ENCODE peak calls at places on chromosomes 7 and 10, in six cellular contexts. J is GM23248, N is K562, E is mammary epithelial cell, S is PC-9, X is psoas muscle. F is an unnamed sample.

GRCh38 chr10:22475857-22476600 is 130.7 kb downstream of the SPAG6 start:
- DNase-seq in J (peak), N (no peak), E (no peak), S (no peak), X (no peak), F (no peak)

GRCh38 chr7:44572771-44573170 is 937 bp downstream of the DDX56 start:
- DNase-seq in J (peak), N (no peak), E (no peak), S (no peak), X (no peak), F (no peak)

GRCh38 chr10:95236068-95236903 is 42.2 kb downstream of the ACSM6 start:
- DNase-seq in J (peak), N (no peak), E (peak), S (peak), X (no peak), F (no peak)

GRCh38 chr10:44913312-44914079 is 2.4 kb downstream of the TMEM72 start:
- DNase-seq in J (no peak), N (peak), E (no peak), S (no peak), X (no peak), F (no peak)

GRCh38 chr7:155467846-155468821 is 10.2 kb downstream of the EN2 start:
- DNase-seq in J (no peak), N (no peak), E (no peak), S (no peak), X (no peak), F (no peak)

GRCh38 chr10:3622845-3623621 is 162.0 kb downstream of the KLF6 start:
- DNase-seq in J (no peak), N (no peak), E (no peak), S (peak), X (no peak), F (no peak)

GRCh38 chr10:93383562-93383981 is 98.6 kb downstream of the MYOF start:
- DNase-seq in J (peak), N (no peak), E (peak), S (no peak), X (no peak), F (no peak)

GRCh38 chr7:131773413-131773812 is 217.0 kb upstream of the PODXL start:
- DNase-seq in J (no peak), N (no peak), E (no peak), S (no peak), X (no peak), F (no peak)

GRCh38 chr7:125033506-125033905 is 103.9 kb upstream of the POT1 start:
- DNase-seq in J (no peak), N (no peak), E (no peak), S (no peak), X (no peak), F (no peak)

GRCh38 chr7:112882022-112882421 is 91.8 kb upstream of the TMEM168 start:
- DNase-seq in J (no peak), N (no peak), E (no peak), S (no peak), X (no peak), F (no peak)

GRCh38 chr7:25026156-25026555 is 46.2 kb upstream of the OSBPL3 start:
- DNase-seq in J (no peak), N (no peak), E (no peak), S (no peak), X (no peak), F (no peak)

DNA sequence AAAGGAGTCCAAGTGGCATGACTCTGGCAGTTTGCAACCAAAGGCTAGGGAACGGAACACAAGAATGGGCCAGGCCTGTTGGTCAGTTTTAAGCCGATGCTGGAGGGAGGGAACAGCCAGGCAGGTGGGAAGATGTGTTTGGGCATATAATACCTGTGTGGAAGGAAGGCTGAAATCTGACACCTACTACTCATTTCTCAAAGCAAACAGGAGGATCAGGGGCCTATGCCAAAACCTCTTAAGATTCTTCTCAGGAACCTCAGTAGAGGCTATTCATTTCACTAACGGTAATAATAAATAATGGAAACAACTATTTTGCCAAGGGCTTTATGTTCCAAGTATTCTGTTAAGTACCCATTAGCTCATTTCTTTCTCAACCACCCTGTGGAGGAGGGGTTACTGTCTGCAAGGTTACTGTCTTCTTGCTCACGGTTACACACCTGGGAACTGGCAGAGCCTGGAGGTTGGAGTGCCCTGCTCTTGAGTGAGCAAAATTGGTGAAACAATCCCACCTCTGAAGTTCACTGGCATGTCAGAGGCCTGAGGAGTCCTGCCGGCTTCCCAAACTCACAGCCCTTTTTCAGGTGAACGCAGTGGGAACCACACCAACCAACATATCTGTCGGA is 35.5 kb downstream of the GOT1 start:
- DNase-seq in J (no peak), N (no peak), E (peak), S (no peak), X (no peak), F (peak)
- H3K27ac ChIP-seq in J (peak), N (no peak), E (peak), S (peak), X (peak), F (no peak)

GRCh38 chr7:135164357-135165021 is 6.0 kb downstream of the CYREN start:
- DNase-seq in J (peak), N (peak), E (no peak), S (no peak), X (peak), F (no peak)
- H3K27ac ChIP-seq in J (no peak), N (no peak), E (no peak), S (no peak), X (peak), F (peak)

DNA sequence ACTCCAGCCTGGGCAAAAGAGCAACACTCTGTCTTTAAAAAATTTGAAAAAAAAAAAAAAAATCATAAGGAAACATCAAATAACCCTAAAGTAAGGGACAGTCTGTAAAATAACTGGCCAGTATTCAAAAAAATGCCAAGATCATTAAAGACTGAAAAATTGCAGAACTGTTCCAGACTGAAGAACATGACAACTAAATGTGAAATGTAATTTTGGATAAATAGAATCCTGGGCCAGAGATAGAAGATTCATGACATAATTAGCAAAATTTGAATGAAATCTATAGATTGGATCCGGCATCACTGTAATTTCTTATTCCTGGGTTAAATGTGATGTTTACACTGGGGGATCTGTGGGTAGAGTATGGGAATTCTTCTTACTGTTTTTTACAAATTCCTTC is 3.0 kb downstream of the PSPH start:
- DNase-seq in J (no peak), N (no peak), E (no peak), S (no peak), X (no peak), F (no peak)
- H3K27ac ChIP-seq in J (no peak), N (no peak), E (no peak), S (no peak), X (no peak), F (no peak)

DNA sequence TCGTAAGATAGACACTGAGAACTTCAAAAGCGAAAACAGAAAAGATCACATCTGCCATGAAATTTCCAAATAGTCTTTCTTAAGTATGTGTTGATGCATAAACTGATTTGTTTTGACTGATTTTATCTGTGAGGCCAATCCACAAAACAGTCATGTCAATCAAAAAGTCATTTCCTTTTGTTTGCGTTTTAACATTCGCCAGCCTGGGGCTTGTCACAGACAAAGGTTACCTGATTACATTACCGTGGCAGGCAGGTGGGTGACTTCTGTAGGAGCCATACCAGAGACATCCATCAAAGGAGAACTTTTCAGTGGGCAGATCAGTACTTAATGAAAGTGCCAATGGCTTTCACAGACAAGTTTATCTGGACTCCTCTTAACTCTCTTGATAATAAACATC is 45.5 kb upstream of the BET1 start:
- DNase-seq in J (no peak), N (no peak), E (no peak), S (no peak), X (no peak), F (no peak)
- H3K27ac ChIP-seq in J (no peak), N (no peak), E (no peak), S (no peak), X (no peak), F (no peak)

DNA sequence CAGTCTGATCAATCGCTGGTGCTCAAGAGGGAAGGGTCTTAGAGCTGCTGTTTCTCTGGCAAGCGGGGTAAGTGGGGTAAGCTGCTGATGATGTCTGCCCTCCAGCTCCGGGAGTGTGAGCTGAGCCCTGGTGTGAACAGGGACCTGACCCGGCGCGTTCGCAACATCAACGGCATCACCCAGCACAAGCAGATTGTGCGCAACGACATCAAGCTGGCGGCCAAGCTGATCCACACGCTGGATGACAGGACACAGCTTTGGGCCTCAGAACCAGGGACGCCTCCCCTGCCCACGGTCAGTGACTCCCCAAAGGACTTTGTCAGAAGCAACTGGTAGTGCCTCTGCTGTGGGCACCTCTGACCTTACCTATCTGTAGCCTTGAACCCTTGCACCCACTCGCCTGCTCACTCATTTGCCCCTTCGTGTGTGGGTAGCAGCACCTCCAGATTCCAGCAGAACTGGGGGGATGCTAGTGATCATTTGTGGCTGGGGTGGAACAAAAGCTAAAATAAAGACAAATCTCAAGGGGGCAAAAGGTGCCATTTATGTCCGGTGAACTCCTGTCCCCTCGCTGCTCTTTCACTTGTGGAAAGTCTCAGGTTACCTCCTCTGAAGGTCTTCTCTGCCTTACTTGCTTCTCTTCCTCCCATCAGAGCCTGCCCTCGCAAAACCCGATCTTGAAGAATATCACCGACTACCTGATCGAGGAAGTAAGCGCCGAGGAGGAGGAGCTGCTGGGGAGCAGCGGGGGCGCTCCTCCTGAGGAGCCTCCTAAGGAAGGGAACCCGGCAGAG is 3.2 kb downstream of the UFSP1 start:
- DNase-seq in J (no peak), N (no peak), E (no peak), S (no peak), X (no peak), F (no peak)
- H3K27ac ChIP-seq in J (no peak), N (peak), E (no peak), S (no peak), X (no peak), F (no peak)

DNA sequence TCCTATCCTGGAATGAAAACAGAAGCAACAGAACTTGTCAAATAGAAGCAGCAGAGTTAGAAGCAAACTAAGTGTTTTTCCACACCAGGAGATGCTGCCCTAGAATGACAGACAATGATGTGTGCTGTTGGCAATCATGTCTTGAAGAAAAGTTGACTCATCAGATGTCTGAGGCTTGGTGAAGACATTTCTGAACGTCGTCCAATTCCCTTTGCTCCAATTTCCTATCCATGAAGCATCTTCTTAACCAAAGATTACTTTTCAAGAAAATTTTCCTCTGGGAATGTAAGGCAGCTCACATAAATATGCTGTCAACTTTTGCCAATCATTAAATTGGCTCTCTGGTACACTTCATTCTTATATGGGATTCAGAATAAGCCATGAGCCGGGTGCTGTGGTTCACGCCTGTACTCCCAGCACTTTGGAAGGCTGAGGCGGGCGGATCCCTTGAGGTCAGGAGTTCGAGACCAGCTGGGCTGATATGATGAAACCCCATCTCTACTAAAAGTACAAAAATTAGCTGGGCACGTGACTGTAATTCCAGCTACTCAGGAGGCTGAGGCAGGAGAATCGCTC is 34.6 kb downstream of the MALSU1 start:
- DNase-seq in J (peak), N (no peak), E (peak), S (no peak), X (peak), F (no peak)
- H3K27ac ChIP-seq in J (peak), N (no peak), E (no peak), S (peak), X (no peak), F (peak)

DNA sequence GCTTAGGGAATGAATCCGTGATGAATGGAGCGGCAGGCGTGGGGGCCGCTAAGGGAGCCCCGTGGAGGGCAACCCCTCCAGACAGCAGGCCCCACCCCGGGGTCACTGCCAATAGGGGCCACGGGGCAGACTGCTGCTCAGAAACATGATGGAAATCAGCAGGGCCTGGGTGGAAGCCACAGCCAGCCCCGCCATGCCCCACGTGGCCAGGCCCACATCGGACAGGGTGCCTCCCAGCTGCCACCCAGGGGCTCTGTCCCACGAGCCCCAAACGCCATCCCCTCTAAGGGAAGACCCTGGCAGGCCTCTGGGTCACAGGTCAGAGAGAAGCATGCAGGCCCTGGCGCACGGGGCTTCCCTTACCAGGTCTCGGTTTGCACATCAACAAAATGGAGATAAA is 28.4 kb downstream of the TNRC18 start:
- DNase-seq in J (peak), N (no peak), E (no peak), S (no peak), X (no peak), F (no peak)
- H3K27ac ChIP-seq in J (peak), N (no peak), E (no peak), S (no peak), X (no peak), F (no peak)

DNA sequence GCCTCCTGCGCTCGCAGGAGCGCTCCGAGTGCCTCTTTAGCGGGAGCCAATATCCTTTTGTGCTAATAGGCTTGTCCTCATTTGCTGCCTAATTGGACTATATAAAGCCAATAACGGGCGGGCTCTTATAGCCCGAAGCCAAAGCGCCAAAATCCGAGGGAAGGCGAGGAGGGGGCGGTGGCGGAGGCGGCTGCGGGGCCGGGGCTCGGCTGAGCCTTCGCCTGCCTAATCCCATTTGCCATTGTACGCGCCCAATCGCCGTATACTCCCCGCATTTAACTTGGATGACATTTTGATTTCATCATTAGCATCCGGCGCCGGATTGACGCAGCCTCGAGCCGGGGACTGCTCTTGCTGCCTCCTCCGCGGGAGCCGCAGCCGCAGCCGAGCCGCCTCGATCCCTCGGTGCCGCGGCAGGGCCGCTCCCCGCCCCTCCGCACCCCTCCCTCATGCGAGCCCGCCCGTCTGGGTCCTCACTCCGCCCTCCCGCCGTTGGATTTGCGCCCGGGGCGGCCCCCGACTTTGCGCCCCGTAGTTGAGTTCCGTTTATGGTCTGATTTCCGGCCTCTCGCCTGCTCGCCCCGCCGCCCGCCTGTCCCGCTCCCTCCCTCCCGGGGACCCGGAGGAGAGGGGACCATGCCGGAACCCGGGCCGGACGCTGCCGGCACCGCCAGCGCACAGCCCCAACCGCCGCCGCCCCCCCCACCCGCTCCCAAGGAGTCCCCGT is at the start of gene HMX3:
- DNase-seq in J (peak), N (peak), E (peak), S (no peak), X (no peak), F (peak)
- H3K27ac ChIP-seq in J (no peak), N (peak), E (no peak), S (no peak), X (no peak), F (no peak)

GRCh38 chr7:100153713-100154519 is 4.6 kb downstream of the TRAPPC14 start:
- DNase-seq in J (peak), N (peak), E (no peak), S (no peak), X (no peak), F (no peak)

GRCh38 chr7:100155553-100156317 is 2.8 kb downstream of the TRAPPC14 start:
- DNase-seq in J (no peak), N (no peak), E (no peak), S (no peak), X (no peak), F (no peak)

GRCh38 chr7:100152937-100153666 is 4.4 kb downstream of the LAMTOR4 start:
- DNase-seq in J (no peak), N (no peak), E (no peak), S (no peak), X (no peak), F (no peak)

GRCh38 chr7:100154651-100155491 is 3.7 kb downstream of the TRAPPC14 start:
- DNase-seq in J (no peak), N (no peak), E (no peak), S (no peak), X (no peak), F (no peak)

GRCh38 chr7:100152404-100152803 is 3.7 kb downstream of the LAMTOR4 start:
- DNase-seq in J (no peak), N (no peak), E (no peak), S (no peak), X (no peak), F (no peak)
- H3K27ac ChIP-seq in J (no peak), N (no peak), E (no peak), S (no peak), X (no peak), F (no peak)

GRCh38 chr7:13880789-13881188 is 108.7 kb downstream of the ETV1 start:
- DNase-seq in J (peak), N (no peak), E (peak), S (peak), X (no peak), F (no peak)
- H3K27ac ChIP-seq in J (peak), N (no peak), E (peak), S (no peak), X (no peak), F (no peak)